ENCODE peak calls at places on chromosomes 12 and 14, in five cellular contexts. I is astrocyte, K is GM23338, Q is fibroblast of lung, X is HCT116. Z is an unnamed sample. For H3K4me1, the result is how much of the 10 kb centered on the place peaks cover.

GRCh38 chr12:3195337-3195736 is 118.2 kb downstream of the TSPAN9 start:
- DNase-seq in I (no peak), K (no peak), Q (no peak), X (no peak), Z (no peak)

GRCh38 chr14:88502740-88503139 is 52.1 kb downstream of the PTPN21 start:
- DNase-seq in I (no peak), K (no peak), Q (no peak), X (no peak), Z (no peak)

GRCh38 chr12:63276537-63277365 is 125.8 kb upstream of the AVPR1A start:
- DNase-seq in I (no peak), K (peak), Q (peak), X (peak), Z (no peak)

GRCh38 chr12:29901585-29901984 is 117.8 kb upstream of the TMTC1 start:
- DNase-seq in I (no peak), K (peak), Q (no peak), X (no peak), Z (no peak)

GRCh38 chr12:76883826-76884225 is 5.0 kb upstream of the CSRP2 start:
- DNase-seq in I (peak), K (no peak), Q (peak), X (no peak), Z (no peak)

GRCh38 chr12:4434721-4435425 is 10.7 kb downstream of the FGF6 start:
- DNase-seq in I (no peak), K (no peak), Q (no peak), X (no peak), Z (no peak)

GRCh38 chr14:38297681-38298080 is 41.8 kb upstream of the CLEC14A start:
- DNase-seq in I (peak), K (no peak), Q (peak), X (no peak), Z (no peak)

GRCh38 chr12:124713041-124713435 is 145.6 kb upstream of the NCOR2 start:
- DNase-seq in I (peak), K (no peak), Q (no peak), X (no peak), Z (no peak)

GRCh38 chr14:79040742-79041249 is 870.6 kb downstream of the NRXN3 start:
- DNase-seq in I (no peak), K (no peak), Q (no peak), X (no peak), Z (no peak)

GRCh38 chr12:19031032-19031431 is 98.5 kb upstream of the PLEKHA5 start:
- DNase-seq in I (peak), K (no peak), Q (peak), X (peak), Z (peak)

GRCh38 chr14:91177073-91177796 is 63.4 kb downstream of the DGLUCY start:
- DNase-seq in I (peak), K (peak), Q (peak), X (peak), Z (peak)

GRCh38 chr12:6269986-6270385 is 40.5 kb upstream of the PLEKHG6 start:
- DNase-seq in I (no peak), K (no peak), Q (no peak), X (no peak), Z (no peak)

GRCh38 chr14:91009501-91010152 is 50.8 kb downstream of the RPS6KA5 start:
- DNase-seq in I (no peak), K (no peak), Q (no peak), X (no peak), Z (no peak)

GRCh38 chr12:131102991-131103609 is 149.4 kb downstream of the ADGRD1 start:
- DNase-seq in I (no peak), K (no peak), Q (no peak), X (no peak), Z (no peak)

GRCh38 chr12:15212877-15213276 is 8.3 kb downstream of the RERG start:
- DNase-seq in I (no peak), K (no peak), Q (no peak), X (no peak), Z (no peak)

GRCh38 chr12:90970471-90970870 is 15.5 kb upstream of the CCER1 start:
- DNase-seq in I (no peak), K (no peak), Q (no peak), X (no peak), Z (no peak)

GRCh38 chr14:100529561-100530031 is 57.6 kb downstream of the BEGAIN start:
- DNase-seq in I (no peak), K (no peak), Q (no peak), X (no peak), Z (no peak)

GRCh38 chr12:91180577-91180976 is 2.0 kb downstream of the DCN start:
- DNase-seq in I (peak), K (no peak), Q (peak), X (no peak), Z (no peak)

GRCh38 chr12:34335819-34336262 is 313.5 kb downstream of the ALG10 start:
- DNase-seq in I (no peak), K (no peak), Q (no peak), X (no peak), Z (no peak)

GRCh38 chr14:102280376-102280962 is 24.5 kb downstream of the MOK start:
- DNase-seq in I (peak), K (no peak), Q (peak), X (no peak), Z (peak)

GRCh38 chr14:69880851-69881250 is 1.6 kb downstream of the SMOC1 start:
- DNase-seq in I (no peak), K (no peak), Q (no peak), X (no peak), Z (no peak)

GRCh38 chr12:34295366-34296142 is 273.3 kb downstream of the ALG10 start:
- DNase-seq in I (no peak), K (no peak), Q (no peak), X (no peak), Z (no peak)

GRCh38 chr14:22821193-22822016 is 6.2 kb upstream of the SLC7A7 start:
- DNase-seq in I (no peak), K (peak), Q (no peak), X (no peak), Z (no peak)

GRCh38 chr12:94705656-94706055 is 55.3 kb upstream of the TMCC3 start:
- DNase-seq in I (no peak), K (no peak), Q (no peak), X (no peak), Z (no peak)

GRCh38 chr12:43289412-43289811 is 262.6 kb downstream of the ADAMTS20 start:
- DNase-seq in I (peak), K (no peak), Q (peak), X (no peak), Z (no peak)

GRCh38 chr14:56482306-56482705 is 97.3 kb upstream of the TMEM260 start:
- DNase-seq in I (no peak), K (peak), Q (peak), X (peak), Z (peak)

GRCh38 chr14:91261115-91261514 is 16.6 kb upstream of the GPR68 start:
- DNase-seq in I (no peak), K (no peak), Q (no peak), X (no peak), Z (no peak)

GRCh38 chr14:33477752-33478151 is 473.1 kb downstream of the EGLN3 start:
- DNase-seq in I (peak), K (peak), Q (no peak), X (no peak), Z (no peak)

GRCh38 chr14:53062856-53063255 is 90.3 kb downstream of the DDHD1 start:
- DNase-seq in I (peak), K (no peak), Q (peak), X (no peak), Z (no peak)

GRCh38 chr12:52270541-52271070 is 3.8 kb upstream of the KRT86 start:
- DNase-seq in I (no peak), K (no peak), Q (no peak), X (no peak), Z (no peak)

GRCh38 chr12:50313256-50313931 is 30.1 kb upstream of the LIMA1 start:
- DNase-seq in I (no peak), K (no peak), Q (no peak), X (no peak), Z (no peak)

GRCh38 chr14:61812347-61813100 is 50.3 kb downstream of the SNAPC1 start:
- DNase-seq in I (peak), K (peak), Q (no peak), X (no peak), Z (no peak)

GRCh38 chr12:54026640-54027441 is 1.4 kb upstream of the HOXC6 start:
- DNase-seq in I (no peak), K (no peak), Q (no peak), X (no peak), Z (no peak)

GRCh38 chr12:54030442-54030801 is 2.2 kb downstream of the HOXC6 start:
- DNase-seq in I (no peak), K (no peak), Q (no peak), X (no peak), Z (no peak)

GRCh38 chr12:54027442-54027786 is 826 bp upstream of the HOXC6 start:
- DNase-seq in I (no peak), K (no peak), Q (no peak), X (no peak), Z (no peak)

GRCh38 chr12:54029529-54030441 is 1.5 kb downstream of the HOXC6 start:
- DNase-seq in I (no peak), K (peak), Q (no peak), X (no peak), Z (no peak)

DNA sequence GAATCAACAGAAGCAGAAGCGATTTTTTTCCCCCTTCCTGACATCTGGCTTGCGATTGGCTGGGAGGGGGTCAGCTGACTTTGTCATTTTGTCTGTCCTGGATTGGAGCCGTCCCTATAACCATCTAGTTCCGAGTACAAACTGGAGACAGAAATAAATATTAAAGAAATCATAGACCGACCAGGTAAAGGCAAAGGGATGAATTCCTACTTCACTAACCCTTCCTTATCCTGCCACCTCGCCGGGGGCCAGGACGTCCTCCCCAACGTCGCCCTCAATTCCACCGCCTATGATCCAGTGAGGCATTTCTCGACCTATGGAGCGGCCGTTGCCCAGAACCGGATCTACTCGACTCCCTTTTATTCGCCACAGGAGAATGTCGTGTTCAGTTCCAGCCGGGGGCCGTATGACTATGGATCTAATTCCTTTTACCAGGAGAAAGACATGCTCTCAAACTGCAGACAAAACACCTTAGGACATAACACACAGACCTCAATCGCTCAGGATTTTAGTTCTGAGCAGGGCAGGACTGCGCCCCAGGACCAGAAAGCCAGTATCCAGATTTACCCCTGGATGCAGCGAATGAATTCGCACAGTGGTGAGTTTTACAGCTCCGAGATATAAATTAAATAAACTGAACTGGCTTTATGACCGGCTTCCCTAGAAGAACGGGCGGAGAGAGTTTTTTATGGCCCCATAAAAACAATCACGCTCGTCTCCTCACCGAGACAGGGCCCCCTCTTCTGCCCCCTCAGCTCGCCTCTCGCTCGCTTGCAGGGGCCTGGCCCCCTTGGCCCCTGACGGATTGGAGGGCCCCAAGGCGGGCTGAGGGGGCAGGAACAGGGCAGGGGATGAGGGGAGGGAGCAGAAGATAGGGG is at the start of gene HOXC6:
- DNase-seq in I (no peak), K (peak), Q (peak), X (no peak), Z (no peak)
- TF ChIP-seq EZH2 in I (peak), K (peak), Q (peak), X (no peak), Z (no peak)

GRCh38 chr12:44716681-44717080 is 159.4 kb downstream of the NELL2 start:
- DNase-seq in I (no peak), K (no peak), Q (no peak), X (no peak), Z (no peak)
- H3K4me1 ChIP-seq in I (under half), K (under half), Q (under half), X (under half), Z (under half)

GRCh38 chr12:49088190-49088931 is 6.2 kb downstream of the DHH start:
- DNase-seq in I (peak), K (peak), Q (peak), X (peak), Z (peak)
- TF ChIP-seq CTCF in I (peak), K (peak), Q (peak), X (peak), Z (peak)

GRCh38 chr14:30874999-30875787 is 834 bp downstream of the COCH start:
- DNase-seq in I (no peak), K (peak), Q (no peak), X (no peak), Z (no peak)
- TF ChIP-seq EZH2 in I (peak), K (peak), Q (peak), X (no peak), Z (no peak)

DNA sequence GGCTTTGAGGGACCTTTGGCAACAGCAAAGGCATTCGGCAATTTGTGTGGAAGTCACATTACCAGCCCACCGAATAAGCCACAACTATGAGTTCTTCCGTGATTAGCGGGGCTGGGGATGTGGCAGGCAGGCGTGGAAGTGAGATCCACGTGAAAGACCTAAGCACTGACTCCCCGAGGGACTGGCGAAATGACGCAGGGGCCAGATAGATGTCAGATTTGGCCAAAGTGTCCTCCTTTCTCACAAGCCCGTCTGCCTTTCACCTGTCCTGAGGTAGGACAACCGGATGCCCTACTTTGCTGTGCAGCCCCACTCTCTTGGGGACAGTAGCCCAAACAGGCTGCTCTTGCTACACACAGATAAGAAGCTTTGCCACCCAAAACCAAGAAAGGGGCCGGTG is 54.5 kb downstream of the DPF3 start:
- DNase-seq in I (no peak), K (no peak), Q (no peak), X (no peak), Z (no peak)
- H3K4me1 ChIP-seq in I (under half), K (under half), Q (under half), X (under half), Z (under half)

DNA sequence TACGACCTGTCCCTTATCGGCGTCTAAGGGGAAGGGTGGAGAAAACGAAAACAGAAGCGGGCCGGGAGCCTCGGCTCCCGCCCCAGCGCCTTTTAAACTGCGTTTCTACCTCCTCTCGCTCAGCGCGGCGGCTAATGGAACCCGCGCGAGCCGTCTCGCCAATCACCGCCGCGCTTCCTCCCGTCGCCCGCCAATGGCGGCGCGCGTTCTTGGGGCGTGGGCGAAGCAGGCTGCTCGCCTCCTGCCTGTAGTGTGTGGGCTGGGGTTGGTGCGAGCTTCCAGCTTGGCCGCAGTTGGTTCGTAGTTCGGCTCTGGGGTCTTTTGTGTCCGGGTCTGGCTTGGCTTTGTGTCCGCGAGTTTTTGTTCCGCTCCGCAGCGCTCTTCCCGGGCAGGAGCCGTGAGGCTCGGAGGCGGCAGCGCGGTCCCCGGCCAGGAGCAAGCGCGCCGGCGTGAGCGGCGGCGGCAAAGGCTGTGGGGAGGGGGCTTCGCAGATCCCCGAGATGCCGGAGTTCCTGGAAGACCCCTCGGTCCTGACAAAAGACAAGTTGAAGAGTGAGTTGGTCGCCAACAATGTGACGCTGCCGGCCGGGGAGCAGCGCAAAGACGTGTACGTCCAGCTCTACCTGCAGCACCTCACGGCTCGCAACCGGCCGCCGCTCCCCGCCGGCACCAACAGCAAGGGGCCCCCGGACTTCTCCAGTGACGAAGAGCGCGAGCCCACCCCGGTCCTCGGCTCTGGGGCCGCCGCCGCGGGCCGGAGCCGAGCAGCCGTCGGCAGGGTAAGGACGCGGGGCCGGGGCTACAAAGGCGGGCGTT is at the start of gene TMPO:
- DNase-seq in I (peak), K (peak), Q (peak), X (peak), Z (peak)
- TF ChIP-seq CTCF in I (no peak), K (no peak), Q (no peak), X (no peak), Z (no peak)

Z was measured in PC-9.